ENCODE peak calls at places on chromosome 1, in nine cellular contexts. C is dorsolateral prefrontal cortex, L is heart left ventricle, V is RCC 7860, B is NCI-H345, F is GM23338, D is WTC11, X is kidney, T is AG08396. P is an unnamed sample.

GRCh38 chr1:36108314-36108713 is 16.7 kb downstream of the COL8A2 start:
- DNase-seq in C (no peak), L (no peak), V (no peak), B (no peak), F (no peak), D (no peak), X (peak; percentile 60), T (no peak), P (no peak)

GRCh38 chr1:178940022-178940765 is 69.3 kb upstream of the ANGPTL1 start:
- DNase-seq in C (no peak), L (no peak), V (no peak), B (no peak), F (no peak), D (no peak), X (no peak), T (no peak), P (no peak)

GRCh38 chr1:25786887-25787286 is 13.1 kb upstream of the SELENON start:
- DNase-seq in C (no peak), L (no peak), V (no peak), B (no peak), F (no peak), D (no peak), X (no peak), T (no peak), P (peak; percentile 36)

GRCh38 chr1:210250998-210251679 is 18.5 kb downstream of the SERTAD4 start:
- DNase-seq in C (peak; percentile 80), L (peak; percentile 66), V (peak; percentile 74), B (peak; percentile 93), F (peak; percentile 85), D (peak; percentile 79), X (peak; percentile 92), T (peak; percentile 62), P (peak; percentile 84)

GRCh38 chr1:76501576-76502219 is 365.6 kb upstream of the ST6GALNAC5 start:
- DNase-seq in C (no peak), L (no peak), V (no peak), B (no peak), F (peak; percentile 77), D (no peak), X (no peak), T (no peak), P (no peak)

GRCh38 chr1:218266356-218266755 is 18.7 kb upstream of the RRP15 start:
- DNase-seq in C (no peak), L (no peak), V (no peak), B (no peak), F (no peak), D (no peak), X (no peak), T (no peak), P (peak; percentile 53)

GRCh38 chr1:236168716-236169429 is 26.5 kb downstream of the GPR137B start:
- DNase-seq in C (no peak), L (peak; percentile 77), V (peak; percentile 80), B (no peak), F (peak; percentile 62), D (peak; percentile 67), X (peak; percentile 88), T (no peak), P (no peak)

GRCh38 chr1:246267896-246268295 is 239.2 kb downstream of the SMYD3 start:
- DNase-seq in C (no peak), L (no peak), V (no peak), B (no peak), F (peak; percentile 41), D (no peak), X (no peak), T (no peak), P (no peak)

GRCh38 chr1:180286417-180286816 is 56.4 kb downstream of the LHX4 start:
- DNase-seq in C (no peak), L (no peak), V (no peak), B (no peak), F (peak; percentile 9), D (no peak), X (no peak), T (no peak), P (no peak)

GRCh38 chr1:212814989-212815388 is 23.3 kb downstream of the TATDN3 start:
- DNase-seq in C (no peak), L (no peak), V (no peak), B (peak; percentile 56), F (peak; percentile 21), D (no peak), X (no peak), T (no peak), P (peak; percentile 26)

GRCh38 chr1:155038602-155039307 is 5.1 kb downstream of the DCST1 start:
- DNase-seq in C (no peak), L (no peak), V (peak; percentile 30), B (no peak), F (no peak), D (no peak), X (no peak), T (no peak), P (peak; percentile 89)

GRCh38 chr1:223299553-223299952 is 64.4 kb downstream of the SUSD4 start:
- DNase-seq in C (no peak), L (no peak), V (no peak), B (no peak), F (no peak), D (no peak), X (no peak), T (no peak), P (no peak)

GRCh38 chr1:31861346-31861745 is 45.5 kb upstream of the SPOCD1 start:
- DNase-seq in C (no peak), L (no peak), V (no peak), B (no peak), F (no peak), D (no peak), X (no peak), T (no peak), P (no peak)

GRCh38 chr1:40876891-40877290 is 14.7 kb upstream of the CITED4 start:
- DNase-seq in C (no peak), L (no peak), V (no peak), B (no peak), F (no peak), D (no peak), X (no peak), T (no peak), P (no peak)

GRCh38 chr1:53114090-53114489 is 28.3 kb downstream of the SLC1A7 start:
- DNase-seq in C (no peak), L (no peak), V (no peak), B (no peak), F (no peak), D (no peak), X (no peak), T (no peak), P (no peak)

GRCh38 chr1:235417101-235417697 is 50.0 kb downstream of the TBCE start:
- DNase-seq in C (no peak), L (no peak), V (peak; percentile 63), B (peak; percentile 46), F (peak; percentile 74), D (peak; percentile 69), X (no peak), T (peak; percentile 82), P (peak; percentile 72)

GRCh38 chr1:178540204-178540603 is 27.3 kb downstream of the TEX35 start:
- DNase-seq in C (no peak), L (no peak), V (no peak), B (no peak), F (no peak), D (no peak), X (no peak), T (no peak), P (no peak)

GRCh38 chr1:9135145-9135836 is 6.4 kb upstream of the GPR157 start:
- DNase-seq in C (no peak), L (no peak), V (no peak), B (no peak), F (no peak), D (no peak), X (peak; percentile 78), T (no peak), P (no peak)

GRCh38 chr1:84505167-84506001 is 802 bp upstream of the SPATA1 start:
- DNase-seq in C (no peak), L (no peak), V (peak; percentile 23), B (peak; percentile 45), F (peak; percentile 74), D (no peak), X (no peak), T (peak; percentile 69), P (peak; percentile 54)

GRCh38 chr1:26237230-26237966 is 3.4 kb downstream of the CEP85 start:
- DNase-seq in C (no peak), L (no peak), V (no peak), B (no peak), F (no peak), D (no peak), X (no peak), T (no peak), P (peak; percentile 35)

GRCh38 chr1:52867060-52867845 is 24.7 kb downstream of the ZYG11A start:
- DNase-seq in C (no peak), L (no peak), V (no peak), B (no peak), F (no peak), D (no peak), X (no peak), T (no peak), P (peak; percentile 8)

GRCh38 chr1:64098856-64099606 is 104.4 kb upstream of the UBE2U start:
- DNase-seq in C (no peak), L (no peak), V (no peak), B (peak; percentile 87), F (no peak), D (no peak), X (no peak), T (no peak), P (no peak)

GRCh38 chr1:193741228-193741627 is 554.8 kb upstream of the B3GALT2 start:
- DNase-seq in C (no peak), L (no peak), V (no peak), B (no peak), F (peak; percentile 44), D (no peak), X (no peak), T (no peak), P (no peak)

GRCh38 chr1:221164029-221164428 is 284.8 kb downstream of the HLX start:
- DNase-seq in C (no peak), L (no peak), V (peak; percentile 38), B (no peak), F (no peak), D (no peak), X (no peak), T (no peak), P (peak; percentile 45)

GRCh38 chr1:103211073-103211472 is 102.8 kb upstream of the COL11A1 start:
- DNase-seq in C (no peak), L (no peak), V (no peak), B (no peak), F (no peak), D (no peak), X (no peak), T (peak; percentile 7), P (no peak)

GRCh38 chr1:2152914-2153313 is 41.7 kb downstream of the FAAP20 start:
- DNase-seq in C (no peak), L (no peak), V (no peak), B (no peak), F (no peak), D (no peak), X (no peak), T (no peak), P (no peak)

GRCh38 chr1:198153103-198153502 is 3.7 kb upstream of the NEK7 start:
- DNase-seq in C (no peak), L (no peak), V (no peak), B (no peak), F (no peak), D (no peak), X (no peak), T (peak; percentile 40), P (peak; percentile 47)

GRCh38 chr1:245292571-245292970 is 137.8 kb downstream of the KIF26B start:
- DNase-seq in C (no peak), L (no peak), V (no peak), B (no peak), F (no peak), D (no peak), X (no peak), T (no peak), P (no peak)

GRCh38 chr1:29094433-29094832 is 29.3 kb downstream of the TMEM200B start:
- DNase-seq in C (no peak), L (no peak), V (no peak), B (no peak), F (no peak), D (no peak), X (no peak), T (no peak), P (peak; percentile 64)

GRCh38 chr1:157369808-157370521 is 182.3 kb downstream of the FCRL5 start:
- DNase-seq in C (no peak), L (no peak), V (peak; percentile 22), B (peak; percentile 71), F (peak; percentile 85), D (peak; percentile 55), X (no peak), T (peak; percentile 40), P (peak; percentile 88)

GRCh38 chr1:109764561-109765482 is 1.1 kb upstream of the EPS8L3 start:
- DNase-seq in C (peak; percentile 15), L (no peak), V (no peak), B (no peak), F (no peak), D (no peak), X (peak; percentile 50), T (no peak), P (no peak)

P was measured in PC-3.